ENCODE peak calls at places on chromosomes 16 and 17, in six cellular contexts. One of them, this sample, is unnamed.

GRCh38 chr17:62981933-62982332 is 15.9 kb downstream of the TANC2 start:
- DNase-seq in fibroblast of lung: peak; percentile 66
- DNase-seq in PC-3: peak; percentile 87
- DNase-seq in IMR-90: peak; percentile 68
- DNase-seq in K562: no peak
- DNase-seq in GM23248: peak; percentile 54
- DNase-seq in this sample: no peak

GRCh38 chr16:67563708-67564468 is 1.6 kb downstream of the CTCF start:
- DNase-seq in GM23248: peak; percentile 86
- DNase-seq in IMR-90: peak; percentile 88
- DNase-seq in PC-3: peak; percentile 37
- DNase-seq in K562: no peak
- DNase-seq in fibroblast of lung: peak; percentile 70
- DNase-seq in this sample: no peak

GRCh38 chr17:77222356-77222755 is 81.6 kb downstream of the SEC14L1 start:
- DNase-seq in PC-3: no peak
- DNase-seq in fibroblast of lung: peak; percentile 28
- DNase-seq in K562: no peak
- DNase-seq in IMR-90: no peak
- DNase-seq in GM23248: no peak
- DNase-seq in this sample: no peak

GRCh38 chr17:55237268-55237667 is 27.5 kb upstream of the HLF start:
- DNase-seq in PC-3: no peak
- DNase-seq in IMR-90: no peak
- DNase-seq in K562: no peak
- DNase-seq in GM23248: peak; percentile 26
- DNase-seq in fibroblast of lung: no peak
- DNase-seq in this sample: no peak

GRCh38 chr16:49928176-49928892 is 72.4 kb upstream of the ZNF423 start:
- DNase-seq in IMR-90: no peak
- DNase-seq in GM23248: no peak
- DNase-seq in K562: no peak
- DNase-seq in PC-3: no peak
- DNase-seq in fibroblast of lung: peak; percentile 4
- DNase-seq in this sample: no peak

GRCh38 chr16:28241924-28242323 is 30.2 kb upstream of the XPO6 start:
- DNase-seq in GM23248: no peak
- DNase-seq in IMR-90: no peak
- DNase-seq in fibroblast of lung: no peak
- DNase-seq in PC-3: no peak
- DNase-seq in K562: no peak
- DNase-seq in this sample: no peak

GRCh38 chr16:49492896-49493620 is 119.5 kb downstream of the C16orf78 start:
- DNase-seq in GM23248: no peak
- DNase-seq in K562: no peak
- DNase-seq in IMR-90: no peak
- DNase-seq in PC-3: no peak
- DNase-seq in fibroblast of lung: no peak
- DNase-seq in this sample: no peak

GRCh38 chr17:16281351-16281750 is 64.3 kb downstream of the PIGL start:
- DNase-seq in PC-3: peak; percentile 43
- DNase-seq in fibroblast of lung: peak; percentile 96
- DNase-seq in K562: no peak
- DNase-seq in IMR-90: peak; percentile 96
- DNase-seq in GM23248: peak; percentile 57
- DNase-seq in this sample: no peak

GRCh38 chr16:78105517-78105916 is 6.1 kb downstream of the WWOX start:
- DNase-seq in IMR-90: no peak
- DNase-seq in K562: no peak
- DNase-seq in GM23248: no peak
- DNase-seq in fibroblast of lung: no peak
- DNase-seq in PC-3: no peak
- DNase-seq in this sample: no peak

GRCh38 chr17:72702136-72702735 is 390.3 kb downstream of the SLC39A11 start:
- DNase-seq in K562: peak; percentile 15
- DNase-seq in IMR-90: peak; percentile 77
- DNase-seq in fibroblast of lung: peak; percentile 85
- DNase-seq in PC-3: peak; percentile 93
- DNase-seq in GM23248: peak; percentile 74
- DNase-seq in this sample: no peak

GRCh38 chr17:15930426-15930825 is 14.5 kb upstream of the ADORA2B start:
- DNase-seq in fibroblast of lung: no peak
- DNase-seq in IMR-90: no peak
- DNase-seq in PC-3: no peak
- DNase-seq in K562: no peak
- DNase-seq in GM23248: peak; percentile 33
- DNase-seq in this sample: no peak

GRCh38 chr16:65681406-65681805 is 559.5 kb upstream of the CDH11 start:
- DNase-seq in fibroblast of lung: no peak
- DNase-seq in PC-3: no peak
- DNase-seq in K562: no peak
- DNase-seq in IMR-90: no peak
- DNase-seq in GM23248: no peak
- DNase-seq in this sample: no peak

GRCh38 chr16:88743693-88744519 is 37.6 kb downstream of the CTU2 start:
- DNase-seq in K562: peak; percentile 93
- DNase-seq in fibroblast of lung: peak; percentile 43
- DNase-seq in PC-3: peak; percentile 65
- DNase-seq in GM23248: peak; percentile 78
- DNase-seq in IMR-90: peak; percentile 55
- DNase-seq in this sample: no peak

GRCh38 chr16:74226361-74226979 is 70.1 kb upstream of the PSMD7 start:
- DNase-seq in IMR-90: peak; percentile 31
- DNase-seq in fibroblast of lung: peak; percentile 5
- DNase-seq in GM23248: peak; percentile 35
- DNase-seq in K562: no peak
- DNase-seq in PC-3: peak; percentile 25
- DNase-seq in this sample: no peak

GRCh38 chr16:73610160-73610559 is 562.2 kb upstream of the ZFHX3 start:
- DNase-seq in IMR-90: no peak
- DNase-seq in PC-3: no peak
- DNase-seq in GM23248: no peak
- DNase-seq in fibroblast of lung: no peak
- DNase-seq in K562: no peak
- DNase-seq in this sample: no peak

GRCh38 chr16:30605148-30605547 is 5.0 kb downstream of the ZNF689 start:
- DNase-seq in fibroblast of lung: no peak
- DNase-seq in IMR-90: no peak
- DNase-seq in PC-3: no peak
- DNase-seq in K562: no peak
- DNase-seq in GM23248: no peak
- DNase-seq in this sample: no peak

GRCh38 chr16:66382966-66383299 is 16.4 kb downstream of the CDH5 start:
- DNase-seq in K562: no peak
- DNase-seq in GM23248: peak; percentile 58
- DNase-seq in fibroblast of lung: peak; percentile 97
- DNase-seq in IMR-90: peak; percentile 93
- DNase-seq in PC-3: peak; percentile 85
- DNase-seq in this sample: no peak

GRCh38 chr17:44807817-44808155 is 22.3 kb downstream of the GJC1 start:
- DNase-seq in K562: no peak
- DNase-seq in IMR-90: no peak
- DNase-seq in GM23248: peak; percentile 43
- DNase-seq in PC-3: no peak
- DNase-seq in fibroblast of lung: no peak
- DNase-seq in this sample: no peak

GRCh38 chr17:15341385-15341849 is at the start of gene TEKT3:
- DNase-seq in K562: peak; percentile 61
- DNase-seq in GM23248: peak; percentile 71
- DNase-seq in IMR-90: peak; percentile 55
- DNase-seq in PC-3: no peak
- DNase-seq in fibroblast of lung: peak; percentile 73
- DNase-seq in this sample: no peak

GRCh38 chr17:57281887-57282653 is 25.7 kb downstream of the MSI2 start:
- DNase-seq in K562: no peak
- DNase-seq in GM23248: no peak
- DNase-seq in PC-3: no peak
- DNase-seq in fibroblast of lung: no peak
- DNase-seq in IMR-90: no peak
- DNase-seq in this sample: no peak

GRCh38 chr16:82263456-82264159 is 93.6 kb upstream of the MPHOSPH6 start:
- DNase-seq in PC-3: peak; percentile 63
- DNase-seq in GM23248: peak; percentile 64
- DNase-seq in K562: peak; percentile 89
- DNase-seq in IMR-90: peak; percentile 51
- DNase-seq in fibroblast of lung: peak; percentile 33
- DNase-seq in this sample: no peak

GRCh38 chr16:81779540-81780320 is 639 bp downstream of the PLCG2 start:
- DNase-seq in fibroblast of lung: peak; percentile 8
- DNase-seq in PC-3: no peak
- DNase-seq in K562: peak; percentile 39
- DNase-seq in GM23248: peak; percentile 16
- DNase-seq in IMR-90: no peak
- DNase-seq in this sample: no peak

GRCh38 chr17:2621241-2621640 is 27.8 kb downstream of the PAFAH1B1 start:
- DNase-seq in IMR-90: peak; percentile 20
- DNase-seq in fibroblast of lung: peak; percentile 10
- DNase-seq in PC-3: no peak
- DNase-seq in K562: no peak
- DNase-seq in GM23248: no peak
- DNase-seq in this sample: no peak

DNA sequence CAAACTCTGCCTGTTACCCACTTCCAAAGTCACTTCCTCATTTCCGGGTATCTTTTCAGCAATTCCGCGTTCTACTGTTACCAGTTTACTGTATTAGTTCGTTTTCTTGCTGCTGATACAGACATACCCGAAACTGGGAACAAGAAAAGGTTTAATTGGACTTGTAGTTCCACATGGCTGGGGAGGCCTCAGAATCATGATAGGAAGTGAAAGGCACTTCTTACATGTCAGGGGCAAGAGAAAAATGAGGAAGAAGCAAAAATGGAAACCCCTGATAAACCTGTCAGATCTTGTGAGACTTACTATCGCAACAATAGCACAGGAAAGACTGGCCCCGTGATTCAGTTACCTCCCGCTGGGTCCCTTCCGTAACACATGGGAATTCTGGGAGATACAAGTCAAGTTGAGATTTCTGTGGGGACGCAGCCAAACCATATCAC is 30.9 kb downstream of the PAFAH1B1 start:
- DNase-seq in GM23248: no peak
- DNase-seq in PC-3: no peak
- DNase-seq in IMR-90: no peak
- DNase-seq in fibroblast of lung: no peak
- DNase-seq in K562: no peak
- DNase-seq in this sample: no peak
- H3K4me2 ChIP-seq in GM23248: no peak overlapping the region
- H3K4me2 ChIP-seq in PC-3: no peak overlapping the region
- H3K4me2 ChIP-seq in IMR-90: no peak overlapping the region
- H3K4me2 ChIP-seq in fibroblast of lung: no peak overlapping the region
- H3K4me2 ChIP-seq in K562: peak overlapping the region; percentile 60
- H3K4me2 ChIP-seq in this sample: no peak overlapping the region

DNA sequence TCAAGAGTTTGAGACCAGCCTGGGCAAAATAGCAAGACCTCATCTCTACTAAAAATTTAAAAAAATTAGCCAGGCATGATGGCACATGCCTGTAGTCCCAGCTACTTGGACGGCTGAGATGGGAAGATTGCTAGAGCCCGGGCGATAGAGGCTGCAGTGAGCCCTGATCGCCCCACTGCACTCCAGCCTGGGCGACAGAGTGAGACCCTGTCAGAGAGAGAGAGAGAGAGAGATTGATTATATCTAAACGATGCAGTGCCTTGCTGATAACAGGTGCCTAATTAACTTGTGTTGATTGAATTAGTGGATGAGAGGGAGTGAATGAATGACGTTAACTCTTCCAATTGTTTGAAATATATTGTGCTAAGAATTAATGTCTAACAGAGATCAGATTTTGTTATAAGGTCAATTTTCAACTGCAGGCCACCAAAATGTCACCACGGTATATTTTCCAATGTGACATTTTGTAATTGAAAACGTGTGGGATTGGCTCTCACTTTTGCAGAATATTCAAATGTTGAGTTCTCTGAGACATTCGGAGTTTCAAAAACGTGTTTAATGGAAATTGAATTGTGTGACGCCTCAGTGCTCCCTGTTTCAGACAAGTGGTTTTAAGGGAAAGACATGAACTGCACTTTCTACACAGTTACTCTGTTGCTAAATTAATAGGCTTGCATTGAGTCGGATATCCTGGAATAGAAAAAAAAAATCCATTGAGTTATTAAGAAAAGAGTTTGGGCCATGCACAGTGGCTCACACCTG is 53.6 kb downstream of the ABAT start:
- DNase-seq in PC-3: no peak
- DNase-seq in fibroblast of lung: no peak
- DNase-seq in K562: no peak
- DNase-seq in GM23248: no peak
- DNase-seq in IMR-90: no peak
- DNase-seq in this sample: no peak
- H2AFZ ChIP-seq in PC-3: no peak overlapping the region
- H2AFZ ChIP-seq in fibroblast of lung: no peak overlapping the region
- H2AFZ ChIP-seq in K562: no peak overlapping the region
- H2AFZ ChIP-seq in GM23248: no peak overlapping the region
- H2AFZ ChIP-seq in IMR-90: no peak overlapping the region
- H2AFZ ChIP-seq in this sample: no peak overlapping the region

GRCh38 chr16:11564046-11564926 is 22.4 kb downstream of the LITAF start:
- DNase-seq in IMR-90: no peak
- DNase-seq in K562: no peak
- DNase-seq in fibroblast of lung: no peak
- DNase-seq in GM23248: no peak
- DNase-seq in PC-3: no peak
- DNase-seq in this sample: no peak

GRCh38 chr16:11561856-11562255 is 24.9 kb downstream of the LITAF start:
- DNase-seq in IMR-90: no peak
- DNase-seq in K562: no peak
- DNase-seq in PC-3: no peak
- DNase-seq in GM23248: no peak
- DNase-seq in fibroblast of lung: no peak
- DNase-seq in this sample: no peak

GRCh38 chr16:11563493-11564040 is 23.2 kb downstream of the LITAF start:
- DNase-seq in K562: no peak
- DNase-seq in PC-3: no peak
- DNase-seq in IMR-90: no peak
- DNase-seq in fibroblast of lung: no peak
- DNase-seq in GM23248: no peak
- DNase-seq in this sample: no peak

GRCh38 chr16:11562411-11562810 is 24.3 kb downstream of the LITAF start:
- DNase-seq in GM23248: no peak
- DNase-seq in K562: no peak
- DNase-seq in IMR-90: no peak
- DNase-seq in PC-3: no peak
- DNase-seq in fibroblast of lung: no peak
- DNase-seq in this sample: no peak

DNA sequence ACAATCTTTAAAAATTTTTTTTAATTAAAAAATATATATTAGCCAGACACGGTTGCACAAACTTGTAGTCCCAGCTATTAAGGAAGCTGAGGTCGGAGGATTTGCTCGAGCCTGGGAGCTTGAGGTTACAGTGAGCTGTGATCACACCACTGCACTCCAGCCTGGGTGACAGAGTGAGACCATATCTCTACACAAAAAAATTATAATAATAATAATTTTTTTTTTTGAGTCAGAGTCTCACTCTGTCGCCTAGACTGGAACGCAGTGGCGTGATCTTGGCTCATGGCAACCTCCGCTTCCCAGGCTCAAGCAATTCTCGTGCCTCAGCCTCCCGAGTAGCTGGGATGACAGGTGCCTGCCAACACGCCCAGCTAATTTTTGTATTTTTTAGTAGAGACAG is 23.8 kb downstream of the LITAF start:
- DNase-seq in K562: no peak
- DNase-seq in IMR-90: no peak
- DNase-seq in PC-3: no peak
- DNase-seq in fibroblast of lung: no peak
- DNase-seq in GM23248: no peak
- DNase-seq in this sample: no peak
- H4K20me1 ChIP-seq in K562: no peaks in the 10 kb centered on the region
- H4K20me1 ChIP-seq in IMR-90: peaks cover 67% of the 10 kb centered on the region
- H4K20me1 ChIP-seq in PC-3: no peaks in the 10 kb centered on the region
- H4K20me1 ChIP-seq in fibroblast of lung: no peaks in the 10 kb centered on the region
- H4K20me1 ChIP-seq in GM23248: peaks cover 7% of the 10 kb centered on the region
- H4K20me1 ChIP-seq in this sample: no peaks in the 10 kb centered on the region

GRCh38 chr16:54174201-54174600 is 112.4 kb downstream of the IRX3 start:
- DNase-seq in PC-3: no peak
- DNase-seq in fibroblast of lung: no peak
- DNase-seq in IMR-90: no peak
- DNase-seq in GM23248: no peak
- DNase-seq in K562: no peak
- DNase-seq in this sample: no peak
- H3K4me2 ChIP-seq in PC-3: no peak overlapping the region
- H3K4me2 ChIP-seq in fibroblast of lung: no peak overlapping the region
- H3K4me2 ChIP-seq in IMR-90: no peak overlapping the region
- H3K4me2 ChIP-seq in GM23248: no peak overlapping the region
- H3K4me2 ChIP-seq in K562: no peak overlapping the region
- H3K4me2 ChIP-seq in this sample: no peak overlapping the region

This sample was measured in keratinocyte.